ENCODE peak calls at places on chromosomes 3 and 15, in four cellular contexts. One of them, this sample, is unnamed.

GRCh38 chr3:123157598-123158287 is 44.0 kb upstream of the SEC22A start:
- DNase-seq in naive thymus-derived CD4-positive, alpha-beta T cell: no peak
- DNase-seq in activated CD4-positive, CD25-positive, alpha-beta regulatory T cell treated with anti-CD3 and anti-CD28 coated beads, Interleukin-2, amount 50 U/mL, for 72 hours: no peak
- DNase-seq in NB4: no peak
- DNase-seq in this sample: no peak

GRCh38 chr3:27360113-27361078 is 8.8 kb downstream of the NEK10 start:
- DNase-seq in naive thymus-derived CD4-positive, alpha-beta T cell: no peak
- DNase-seq in activated CD4-positive, CD25-positive, alpha-beta regulatory T cell treated with anti-CD3 and anti-CD28 coated beads, Interleukin-2, amount 50 U/mL, for 72 hours: no peak
- DNase-seq in NB4: no peak
- DNase-seq in this sample: no peak

GRCh38 chr3:8110966-8111798 is 390.4 kb upstream of the LMCD1 start:
- DNase-seq in naive thymus-derived CD4-positive, alpha-beta T cell: peak; percentile 47
- DNase-seq in activated CD4-positive, CD25-positive, alpha-beta regulatory T cell treated with anti-CD3 and anti-CD28 coated beads, Interleukin-2, amount 50 U/mL, for 72 hours: no peak
- DNase-seq in NB4: peak; percentile 65
- DNase-seq in this sample: peak; percentile 57

GRCh38 chr3:129626744-129627349 is 20.4 kb upstream of the PLXND1 start:
- DNase-seq in naive thymus-derived CD4-positive, alpha-beta T cell: no peak
- DNase-seq in activated CD4-positive, CD25-positive, alpha-beta regulatory T cell treated with anti-CD3 and anti-CD28 coated beads, Interleukin-2, amount 50 U/mL, for 72 hours: peak; percentile 84
- DNase-seq in NB4: peak; percentile 94
- DNase-seq in this sample: peak; percentile 93

GRCh38 chr3:48434591-48435222 is 4.8 kb upstream of the PLXNB1 start:
- DNase-seq in naive thymus-derived CD4-positive, alpha-beta T cell: no peak
- DNase-seq in activated CD4-positive, CD25-positive, alpha-beta regulatory T cell treated with anti-CD3 and anti-CD28 coated beads, Interleukin-2, amount 50 U/mL, for 72 hours: no peak
- DNase-seq in NB4: no peak
- DNase-seq in this sample: no peak

GRCh38 chr3:69695933-69696332 is 43.3 kb upstream of the MITF start:
- DNase-seq in naive thymus-derived CD4-positive, alpha-beta T cell: no peak
- DNase-seq in activated CD4-positive, CD25-positive, alpha-beta regulatory T cell treated with anti-CD3 and anti-CD28 coated beads, Interleukin-2, amount 50 U/mL, for 72 hours: no peak
- DNase-seq in NB4: no peak
- DNase-seq in this sample: no peak

GRCh38 chr15:68691667-68692066 is 112.9 kb downstream of the CORO2B start:
- DNase-seq in naive thymus-derived CD4-positive, alpha-beta T cell: no peak
- DNase-seq in activated CD4-positive, CD25-positive, alpha-beta regulatory T cell treated with anti-CD3 and anti-CD28 coated beads, Interleukin-2, amount 50 U/mL, for 72 hours: no peak
- DNase-seq in NB4: peak; percentile 25
- DNase-seq in this sample: no peak

GRCh38 chr3:9552252-9552999 is 1.2 kb downstream of the LHFPL4 start:
- DNase-seq in naive thymus-derived CD4-positive, alpha-beta T cell: peak; percentile 14
- DNase-seq in activated CD4-positive, CD25-positive, alpha-beta regulatory T cell treated with anti-CD3 and anti-CD28 coated beads, Interleukin-2, amount 50 U/mL, for 72 hours: no peak
- DNase-seq in NB4: peak; percentile 32
- DNase-seq in this sample: no peak

GRCh38 chr3:57059416-57059815 is 1.0 kb upstream of the SPATA12 start:
- DNase-seq in naive thymus-derived CD4-positive, alpha-beta T cell: no peak
- DNase-seq in activated CD4-positive, CD25-positive, alpha-beta regulatory T cell treated with anti-CD3 and anti-CD28 coated beads, Interleukin-2, amount 50 U/mL, for 72 hours: no peak
- DNase-seq in NB4: peak; percentile 28
- DNase-seq in this sample: peak; percentile 59

GRCh38 chr15:31402511-31403056 is 75.9 kb downstream of the KLF13 start:
- DNase-seq in naive thymus-derived CD4-positive, alpha-beta T cell: no peak
- DNase-seq in activated CD4-positive, CD25-positive, alpha-beta regulatory T cell treated with anti-CD3 and anti-CD28 coated beads, Interleukin-2, amount 50 U/mL, for 72 hours: no peak
- DNase-seq in NB4: peak; percentile 57
- DNase-seq in this sample: no peak

GRCh38 chr3:165837058-165837525 is at the start of gene BCHE:
- DNase-seq in naive thymus-derived CD4-positive, alpha-beta T cell: no peak
- DNase-seq in activated CD4-positive, CD25-positive, alpha-beta regulatory T cell treated with anti-CD3 and anti-CD28 coated beads, Interleukin-2, amount 50 U/mL, for 72 hours: no peak
- DNase-seq in NB4: no peak
- DNase-seq in this sample: no peak

GRCh38 chr3:29381595-29381994 is 100.7 kb downstream of the RBMS3 start:
- DNase-seq in naive thymus-derived CD4-positive, alpha-beta T cell: no peak
- DNase-seq in activated CD4-positive, CD25-positive, alpha-beta regulatory T cell treated with anti-CD3 and anti-CD28 coated beads, Interleukin-2, amount 50 U/mL, for 72 hours: no peak
- DNase-seq in NB4: no peak
- DNase-seq in this sample: no peak

GRCh38 chr15:77901251-77901881 is 176.1 kb downstream of the TBC1D2B start:
- DNase-seq in naive thymus-derived CD4-positive, alpha-beta T cell: no peak
- DNase-seq in activated CD4-positive, CD25-positive, alpha-beta regulatory T cell treated with anti-CD3 and anti-CD28 coated beads, Interleukin-2, amount 50 U/mL, for 72 hours: no peak
- DNase-seq in NB4: no peak
- DNase-seq in this sample: no peak

GRCh38 chr3:148466143-148466542 is 231.6 kb upstream of the AGTR1 start:
- DNase-seq in naive thymus-derived CD4-positive, alpha-beta T cell: no peak
- DNase-seq in activated CD4-positive, CD25-positive, alpha-beta regulatory T cell treated with anti-CD3 and anti-CD28 coated beads, Interleukin-2, amount 50 U/mL, for 72 hours: no peak
- DNase-seq in NB4: no peak
- DNase-seq in this sample: no peak

GRCh38 chr3:36868614-36869436 is 76.0 kb downstream of the TRANK1 start:
- DNase-seq in naive thymus-derived CD4-positive, alpha-beta T cell: peak; percentile 27
- DNase-seq in activated CD4-positive, CD25-positive, alpha-beta regulatory T cell treated with anti-CD3 and anti-CD28 coated beads, Interleukin-2, amount 50 U/mL, for 72 hours: peak; percentile 38
- DNase-seq in NB4: peak; percentile 65
- DNase-seq in this sample: peak; percentile 89